ENCODE peak calls at places on chromosome 17, in nine cellular contexts. T, O, K, D, P, V, I, N and S are unnamed samples.
A peak's percentile ranks its signal among the peaks of the same experiment; 100 is the strongest.

GRCh38 chr17:49522329-49522890 is 27.3 kb downstream of the NGFR start:
- DNase-seq in O (no peak), P (no peak), I (no peak), D (no peak), N (no peak), T (no peak), V (no peak), K (no peak), S (peak; percentile 40)

GRCh38 chr17:34401165-34401564 is 38.1 kb upstream of the CCL1 start:
- DNase-seq in D (no peak), K (no peak), N (no peak), P (no peak), V (no peak), I (no peak), O (no peak), T (no peak), S (no peak)

GRCh38 chr17:7290685-7291084 is 3.8 kb downstream of the YBX2 start:
- DNase-seq in P (no peak), K (no peak), I (peak; percentile 39), D (no peak), O (no peak), T (no peak), N (no peak), V (no peak), S (no peak)

GRCh38 chr17:9566067-9566466 is 9.6 kb downstream of the STX8 start:
- DNase-seq in O (no peak), T (no peak), N (no peak), K (no peak), I (no peak), D (no peak), P (no peak), V (no peak), S (no peak)

GRCh38 chr17:72249441-72249840 is 128.6 kb downstream of the SOX9 start:
- DNase-seq in V (no peak), N (peak; percentile 82), I (no peak), P (no peak), D (no peak), T (no peak), K (no peak), O (no peak), S (no peak)

GRCh38 chr17:61383689-61384201 is 15.9 kb upstream of the TBX2 start:
- DNase-seq in I (no peak), N (no peak), T (no peak), D (no peak), K (no peak), P (no peak), V (no peak), O (no peak), S (no peak)

GRCh38 chr17:55177159-55177913 is 87.4 kb upstream of the HLF start:
- DNase-seq in D (no peak), O (no peak), P (no peak), K (no peak), V (no peak), T (no peak), I (no peak), N (no peak), S (no peak)

GRCh38 chr17:66831383-66832220 is 3.3 kb upstream of the CACNG5 start:
- DNase-seq in T (peak; percentile 50), P (no peak), N (no peak), O (no peak), D (no peak), K (no peak), I (no peak), V (no peak), S (no peak)

GRCh38 chr17:55543709-55544108 is 32.5 kb upstream of the SMIM36 start:
- DNase-seq in N (no peak), T (no peak), V (no peak), O (no peak), I (no peak), D (no peak), P (no peak), K (no peak), S (no peak)

GRCh38 chr17:35889241-35889640 is 9.1 kb upstream of the CCL5 start:
- DNase-seq in P (no peak), D (no peak), N (no peak), O (no peak), K (no peak), V (no peak), I (no peak), T (no peak), S (no peak)

GRCh38 chr17:3033741-3034577 is 29.4 kb downstream of the OR1D5 start:
- DNase-seq in P (no peak), I (no peak), K (no peak), D (peak; percentile 7), V (no peak), N (no peak), T (no peak), O (no peak), S (no peak)

GRCh38 chr17:80138856-80139426 is 8.0 kb downstream of the EIF4A3 start:
- DNase-seq in D (no peak), T (peak; percentile 27), K (no peak), P (no peak), N (peak; percentile 69), V (no peak), I (no peak), O (no peak), S (no peak)

GRCh38 chr17:82054351-82055022 is 2.8 kb downstream of the GPS1 start:
- DNase-seq in D (no peak), V (no peak), N (no peak), P (no peak), K (no peak), O (no peak), T (no peak), I (peak; percentile 24), S (no peak)

GRCh38 chr17:14672830-14673229 is 371.9 kb downstream of the HS3ST3B1 start:
- DNase-seq in T (no peak), I (no peak), N (no peak), D (no peak), K (peak; percentile 47), O (no peak), V (no peak), P (no peak), S (peak; percentile 25)

GRCh38 chr17:50170662-50171370 is 5.0 kb downstream of the SGCA start:
- DNase-seq in V (no peak), T (no peak), D (no peak), P (no peak), O (no peak), N (no peak), K (no peak), I (peak; percentile 24), S (no peak)

GRCh38 chr17:74619077-74619673 is 4.4 kb downstream of the CD300E start:
- DNase-seq in I (no peak), T (no peak), K (no peak), V (no peak), O (no peak), D (no peak), N (no peak), P (no peak), S (no peak)

GRCh38 chr17:69350911-69351310 is 24.0 kb upstream of the ABCA5 start:
- DNase-seq in T (no peak), N (no peak), O (no peak), P (no peak), V (no peak), I (no peak), K (no peak), D (no peak), S (no peak)

GRCh38 chr17:59361916-59362810 is 30.7 kb downstream of the YPEL2 start:
- DNase-seq in T (peak; percentile 58), I (no peak), N (no peak), K (peak; percentile 93), V (no peak), D (no peak), O (no peak), P (no peak), S (no peak)

GRCh38 chr17:7063518-7064094 is 16.4 kb downstream of the CLEC10A start:
- DNase-seq in O (no peak), K (no peak), V (no peak), D (no peak), N (no peak), T (no peak), P (no peak), I (no peak), S (no peak)

GRCh38 chr17:32127156-32127897 is 15.0 kb upstream of the RHOT1 start:
- DNase-seq in P (peak; percentile 87), K (peak; percentile 54), D (peak; percentile 76), I (peak; percentile 91), T (peak; percentile 93), V (peak; percentile 70), N (peak; percentile 89), O (peak; percentile 84), S (peak; percentile 71)
- TF ChIP-seq POLR2A in P (peak; percentile 87), K (no peak), D (no peak), I (peak; percentile 48), T (no peak), V (peak; percentile 53), N (peak; percentile 64), O (peak; percentile 59), S (no peak)

GRCh38 chr17:45171338-45172231 is 9.9 kb downstream of the HEXIM2 start:
- DNase-seq in K (no peak), O (peak; percentile 48), N (peak; percentile 55), V (no peak), I (peak; percentile 39), P (peak; percentile 84), D (peak; percentile 32), T (peak; percentile 80), S (peak; percentile 76)

GRCh38 chr17:45170976-45171337 is 9.3 kb downstream of the HEXIM2 start:
- DNase-seq in O (peak; percentile 82), V (peak; percentile 62), P (peak; percentile 76), T (peak; percentile 91), I (peak; percentile 84), N (peak; percentile 50), K (peak; percentile 52), D (no peak), S (peak; percentile 91)

GRCh38 chr17:45170280-45170975 is 8.8 kb downstream of the HEXIM2 start:
- DNase-seq in V (no peak), T (no peak), K (no peak), N (no peak), I (no peak), P (no peak), O (no peak), D (no peak), S (no peak)

GRCh38 chr17:45172541-45173286 is 11.0 kb downstream of the HEXIM2 start:
- DNase-seq in K (peak; percentile 72), I (peak; percentile 77), O (peak; percentile 54), N (peak; percentile 78), T (peak; percentile 89), V (peak; percentile 28), D (peak; percentile 55), P (peak; percentile 90), S (peak; percentile 79)

GRCh38 chr17:45172232-45172540 is 10.5 kb downstream of the HEXIM2 start:
- DNase-seq in O (no peak), T (no peak), N (no peak), I (no peak), P (no peak), K (no peak), V (no peak), D (no peak), S (no peak)
- H3K4me3 ChIP-seq in O (no peak overlapping the region), T (peak overlapping the region; percentile 33), N (no peak overlapping the region), I (peak overlapping the region; percentile 43), P (peak overlapping the region; percentile 36), K (no peak overlapping the region), V (peak overlapping the region; percentile 22), D (peak overlapping the region; percentile 20), S (peak overlapping the region; percentile 49)

GRCh38 chr17:28940142-28940541 is 11.2 kb downstream of the PHF12 start:
- DNase-seq in K (no peak), O (no peak), V (no peak), P (no peak), N (no peak), I (no peak), D (no peak), T (no peak), S (no peak)
- H3K4me1 ChIP-seq in K (peaks cover 23% of the 10 kb centered on the region), O (peaks cover 32% of the 10 kb centered on the region), V (peaks cover 88% of the 10 kb centered on the region), P (peaks cover 18% of the 10 kb centered on the region), N (peaks cover 43% of the 10 kb centered on the region), I (peaks cover 76% of the 10 kb centered on the region), D (peaks cover 13% of the 10 kb centered on the region), T (peaks cover 84% of the 10 kb centered on the region), S (no peaks in the 10 kb centered on the region)

GRCh38 chr17:44223574-44224046 is 4.1 kb upstream of the UBTF start:
- DNase-seq in N (peak; percentile 62), O (no peak), T (no peak), D (peak; percentile 47), P (no peak), K (peak; percentile 65), V (no peak), I (no peak), S (no peak)
- TF ChIP-seq POLR2A in N (no peak), O (no peak), T (no peak), D (no peak), P (no peak), K (no peak), V (no peak), I (no peak), S (no peak)